ENCODE peak calls at places on chromosomes 6 and 20, in six cellular contexts. One of them, this sample, is unnamed.

GRCh38 chr6:75098709-75099108 is 107.1 kb downstream of the COL12A1 start:
- DNase-seq in activated CD4-positive, alpha-beta T cell treated with anti-CD3 and anti-CD28 coated beads, Interleukin-2, amount 10 ng/mL, durations not matched to agents 7 days and 5 days: no peak
- DNase-seq in AG20443: peak
- DNase-seq in activated T-cell treated with anti-CD3 and anti-CD28 coated beads, Interleukin-2, amount 50 U/mL, for 72 hours: no peak
- DNase-seq in stimulated activated CD4-positive, alpha-beta T cell treated with anti-CD3 and anti-CD28 coated beads, Interleukin-2, amount 100 ng/mL, for 24 hours: no peak
- DNase-seq in NCI-H1436 treated with DMSO at 0.1 percent for 48 hours: no peak
- DNase-seq in this sample: peak

GRCh38 chr20:50919567-50919966 is 11.7 kb downstream of the ADNP start:
- DNase-seq in activated CD4-positive, alpha-beta T cell treated with anti-CD3 and anti-CD28 coated beads, Interleukin-2, amount 10 ng/mL, durations not matched to agents 7 days and 5 days: no peak
- DNase-seq in AG20443: peak
- DNase-seq in activated T-cell treated with anti-CD3 and anti-CD28 coated beads, Interleukin-2, amount 50 U/mL, for 72 hours: no peak
- DNase-seq in stimulated activated CD4-positive, alpha-beta T cell treated with anti-CD3 and anti-CD28 coated beads, Interleukin-2, amount 100 ng/mL, for 24 hours: no peak
- DNase-seq in NCI-H1436 treated with DMSO at 0.1 percent for 48 hours: no peak
- DNase-seq in this sample: no peak

GRCh38 chr6:7633361-7633760 is 43.4 kb downstream of the SNRNP48 start:
- DNase-seq in activated CD4-positive, alpha-beta T cell treated with anti-CD3 and anti-CD28 coated beads, Interleukin-2, amount 10 ng/mL, durations not matched to agents 7 days and 5 days: no peak
- DNase-seq in AG20443: no peak
- DNase-seq in activated T-cell treated with anti-CD3 and anti-CD28 coated beads, Interleukin-2, amount 50 U/mL, for 72 hours: no peak
- DNase-seq in stimulated activated CD4-positive, alpha-beta T cell treated with anti-CD3 and anti-CD28 coated beads, Interleukin-2, amount 100 ng/mL, for 24 hours: no peak
- DNase-seq in NCI-H1436 treated with DMSO at 0.1 percent for 48 hours: no peak
- DNase-seq in this sample: no peak

GRCh38 chr20:40532103-40532502 is 156.9 kb downstream of the MAFB start:
- DNase-seq in activated CD4-positive, alpha-beta T cell treated with anti-CD3 and anti-CD28 coated beads, Interleukin-2, amount 10 ng/mL, durations not matched to agents 7 days and 5 days: peak
- DNase-seq in AG20443: no peak
- DNase-seq in activated T-cell treated with anti-CD3 and anti-CD28 coated beads, Interleukin-2, amount 50 U/mL, for 72 hours: peak
- DNase-seq in stimulated activated CD4-positive, alpha-beta T cell treated with anti-CD3 and anti-CD28 coated beads, Interleukin-2, amount 100 ng/mL, for 24 hours: no peak
- DNase-seq in NCI-H1436 treated with DMSO at 0.1 percent for 48 hours: no peak
- DNase-seq in this sample: no peak

GRCh38 chr6:45382391-45382790 is 4.7 kb upstream of the SUPT3H start:
- DNase-seq in activated CD4-positive, alpha-beta T cell treated with anti-CD3 and anti-CD28 coated beads, Interleukin-2, amount 10 ng/mL, durations not matched to agents 7 days and 5 days: no peak
- DNase-seq in AG20443: no peak
- DNase-seq in activated T-cell treated with anti-CD3 and anti-CD28 coated beads, Interleukin-2, amount 50 U/mL, for 72 hours: no peak
- DNase-seq in stimulated activated CD4-positive, alpha-beta T cell treated with anti-CD3 and anti-CD28 coated beads, Interleukin-2, amount 100 ng/mL, for 24 hours: no peak
- DNase-seq in NCI-H1436 treated with DMSO at 0.1 percent for 48 hours: no peak
- DNase-seq in this sample: no peak

GRCh38 chr20:33209789-33210188 is 7.4 kb upstream of the BPIFA3 start:
- DNase-seq in activated CD4-positive, alpha-beta T cell treated with anti-CD3 and anti-CD28 coated beads, Interleukin-2, amount 10 ng/mL, durations not matched to agents 7 days and 5 days: peak
- DNase-seq in AG20443: peak
- DNase-seq in activated T-cell treated with anti-CD3 and anti-CD28 coated beads, Interleukin-2, amount 50 U/mL, for 72 hours: peak
- DNase-seq in stimulated activated CD4-positive, alpha-beta T cell treated with anti-CD3 and anti-CD28 coated beads, Interleukin-2, amount 100 ng/mL, for 24 hours: peak
- DNase-seq in NCI-H1436 treated with DMSO at 0.1 percent for 48 hours: no peak
- DNase-seq in this sample: peak

GRCh38 chr6:34561227-34561530 is 5.0 kb upstream of the SPDEF start:
- DNase-seq in activated CD4-positive, alpha-beta T cell treated with anti-CD3 and anti-CD28 coated beads, Interleukin-2, amount 10 ng/mL, durations not matched to agents 7 days and 5 days: no peak
- DNase-seq in AG20443: no peak
- DNase-seq in activated T-cell treated with anti-CD3 and anti-CD28 coated beads, Interleukin-2, amount 50 U/mL, for 72 hours: no peak
- DNase-seq in stimulated activated CD4-positive, alpha-beta T cell treated with anti-CD3 and anti-CD28 coated beads, Interleukin-2, amount 100 ng/mL, for 24 hours: no peak
- DNase-seq in NCI-H1436 treated with DMSO at 0.1 percent for 48 hours: no peak
- DNase-seq in this sample: no peak

GRCh38 chr20:24753136-24753535 is 195.9 kb upstream of the CST7 start:
- DNase-seq in activated CD4-positive, alpha-beta T cell treated with anti-CD3 and anti-CD28 coated beads, Interleukin-2, amount 10 ng/mL, durations not matched to agents 7 days and 5 days: no peak
- DNase-seq in AG20443: no peak
- DNase-seq in activated T-cell treated with anti-CD3 and anti-CD28 coated beads, Interleukin-2, amount 50 U/mL, for 72 hours: no peak
- DNase-seq in stimulated activated CD4-positive, alpha-beta T cell treated with anti-CD3 and anti-CD28 coated beads, Interleukin-2, amount 100 ng/mL, for 24 hours: no peak
- DNase-seq in NCI-H1436 treated with DMSO at 0.1 percent for 48 hours: no peak
- DNase-seq in this sample: no peak

This sample was measured in frontal cortex.